ENCODE peak calls at places on chromosome 14, in five cellular contexts. One of them, this sample, is unnamed. For H3K4me1, the result is how much of the 10 kb centered on the place peaks cover.

GRCh38 chr14:49940805-49941421 is 48.0 kb downstream of the ARF6 start:
- DNase-seq in transverse colon: no peak
- DNase-seq in fibroblast of lung: peak
- DNase-seq in H1: no peak
- DNase-seq in keratinocyte: no peak
- DNase-seq in this sample: no peak

GRCh38 chr14:70567791-70568190 is 32.7 kb downstream of the MED6 start:
- DNase-seq in transverse colon: no peak
- DNase-seq in fibroblast of lung: peak
- DNase-seq in H1: peak
- DNase-seq in keratinocyte: peak
- DNase-seq in this sample: no peak

GRCh38 chr14:104784846-104785707 is 10.5 kb downstream of the AKT1 start:
- DNase-seq in transverse colon: no peak
- DNase-seq in fibroblast of lung: no peak
- DNase-seq in H1: no peak
- DNase-seq in keratinocyte: no peak
- DNase-seq in this sample: peak

GRCh38 chr14:54173782-54174181 is 217.2 kb upstream of the BMP4 start:
- DNase-seq in transverse colon: no peak
- DNase-seq in fibroblast of lung: peak
- DNase-seq in H1: no peak
- DNase-seq in keratinocyte: no peak
- DNase-seq in this sample: no peak

GRCh38 chr14:60250318-60251035 is 1.5 kb downstream of the PPM1A start:
- DNase-seq in transverse colon: peak
- DNase-seq in fibroblast of lung: peak
- DNase-seq in H1: no peak
- DNase-seq in keratinocyte: no peak
- DNase-seq in this sample: peak

GRCh38 chr14:72060460-72060859 is 128.2 kb downstream of the RGS6 start:
- DNase-seq in transverse colon: no peak
- DNase-seq in fibroblast of lung: no peak
- DNase-seq in H1: no peak
- DNase-seq in keratinocyte: no peak
- DNase-seq in this sample: no peak

GRCh38 chr14:32230181-32230580 is 27.1 kb upstream of the RNU6-8 start:
- DNase-seq in transverse colon: no peak
- DNase-seq in fibroblast of lung: peak
- DNase-seq in H1: no peak
- DNase-seq in keratinocyte: no peak
- DNase-seq in this sample: no peak

GRCh38 chr14:57189070-57189469 is 79.6 kb downstream of the EXOC5 start:
- DNase-seq in transverse colon: no peak
- DNase-seq in fibroblast of lung: peak
- DNase-seq in H1: no peak
- DNase-seq in keratinocyte: no peak
- DNase-seq in this sample: no peak

GRCh38 chr14:39374846-39375245 is 57.4 kb downstream of the FBXO33 start:
- DNase-seq in transverse colon: no peak
- DNase-seq in fibroblast of lung: peak
- DNase-seq in H1: no peak
- DNase-seq in keratinocyte: no peak
- DNase-seq in this sample: no peak

GRCh38 chr14:101525646-101526527 is 35.4 kb upstream of the DIO3 start:
- DNase-seq in transverse colon: no peak
- DNase-seq in fibroblast of lung: no peak
- DNase-seq in H1: no peak
- DNase-seq in keratinocyte: no peak
- DNase-seq in this sample: no peak

GRCh38 chr14:54712371-54712998 is 145.6 kb downstream of the SAMD4A start:
- DNase-seq in transverse colon: no peak
- DNase-seq in fibroblast of lung: peak
- DNase-seq in H1: no peak
- DNase-seq in keratinocyte: no peak
- DNase-seq in this sample: no peak

GRCh38 chr14:75409425-75410205 is 18.2 kb upstream of the JDP2 start:
- DNase-seq in transverse colon: no peak
- DNase-seq in fibroblast of lung: no peak
- DNase-seq in H1: no peak
- DNase-seq in keratinocyte: no peak
- DNase-seq in this sample: no peak

GRCh38 chr14:78399316-78399889 is 229.2 kb downstream of the NRXN3 start:
- DNase-seq in transverse colon: no peak
- DNase-seq in fibroblast of lung: peak
- DNase-seq in H1: no peak
- DNase-seq in keratinocyte: no peak
- DNase-seq in this sample: peak

GRCh38 chr14:55240526-55241178 is 30.6 kb upstream of the FBXO34 start:
- DNase-seq in transverse colon: no peak
- DNase-seq in fibroblast of lung: peak
- DNase-seq in H1: no peak
- DNase-seq in keratinocyte: no peak
- DNase-seq in this sample: no peak

GRCh38 chr14:76901171-76902055 is 75.2 kb downstream of the LRRC74A start:
- DNase-seq in transverse colon: no peak
- DNase-seq in fibroblast of lung: peak
- DNase-seq in H1: no peak
- DNase-seq in keratinocyte: no peak
- DNase-seq in this sample: no peak

GRCh38 chr14:82080319-82080718 is 546.7 kb upstream of the SEL1L start:
- DNase-seq in transverse colon: no peak
- DNase-seq in fibroblast of lung: no peak
- DNase-seq in H1: peak
- DNase-seq in keratinocyte: no peak
- DNase-seq in this sample: no peak

GRCh38 chr14:62988967-62989366 is 56.3 kb downstream of the KCNH5 start:
- DNase-seq in transverse colon: no peak
- DNase-seq in fibroblast of lung: peak
- DNase-seq in H1: no peak
- DNase-seq in keratinocyte: no peak
- DNase-seq in this sample: no peak

GRCh38 chr14:105388110-105388951 is 10.0 kb upstream of the TEX22 start:
- DNase-seq in transverse colon: no peak
- DNase-seq in fibroblast of lung: no peak
- DNase-seq in H1: no peak
- DNase-seq in keratinocyte: no peak
- DNase-seq in this sample: no peak

GRCh38 chr14:66514206-66514605 is 6.3 kb downstream of the GPHN start:
- DNase-seq in transverse colon: no peak
- DNase-seq in fibroblast of lung: no peak
- DNase-seq in H1: no peak
- DNase-seq in keratinocyte: no peak
- DNase-seq in this sample: no peak

GRCh38 chr14:103091041-103091882 is 3.3 kb upstream of the EXOC3L4 start:
- DNase-seq in transverse colon: peak
- DNase-seq in fibroblast of lung: peak
- DNase-seq in H1: no peak
- DNase-seq in keratinocyte: no peak
- DNase-seq in this sample: peak

GRCh38 chr14:102184678-102185040 is 45.0 kb downstream of the WDR20 start:
- DNase-seq in transverse colon: no peak
- DNase-seq in fibroblast of lung: peak
- DNase-seq in H1: no peak
- DNase-seq in keratinocyte: no peak
- DNase-seq in this sample: no peak

GRCh38 chr14:87076146-87076545 is 916.8 kb downstream of the GALC start:
- DNase-seq in transverse colon: no peak
- DNase-seq in fibroblast of lung: no peak
- DNase-seq in H1: no peak
- DNase-seq in keratinocyte: no peak
- DNase-seq in this sample: no peak

GRCh38 chr14:98897605-98898309 is 374.2 kb downstream of the BCL11B start:
- DNase-seq in transverse colon: no peak
- DNase-seq in fibroblast of lung: no peak
- DNase-seq in H1: no peak
- DNase-seq in keratinocyte: no peak
- DNase-seq in this sample: no peak

GRCh38 chr14:98551028-98551427 is 721.0 kb downstream of the BCL11B start:
- DNase-seq in transverse colon: no peak
- DNase-seq in fibroblast of lung: no peak
- DNase-seq in H1: no peak
- DNase-seq in keratinocyte: no peak
- DNase-seq in this sample: no peak

GRCh38 chr14:22974530-22975313 is 7.6 kb downstream of the AJUBA start:
- DNase-seq in transverse colon: no peak
- DNase-seq in fibroblast of lung: no peak
- DNase-seq in H1: no peak
- DNase-seq in keratinocyte: no peak
- DNase-seq in this sample: no peak

GRCh38 chr14:104510794-104511611 is 68.6 kb upstream of the C14orf180 start:
- DNase-seq in transverse colon: no peak
- DNase-seq in fibroblast of lung: no peak
- DNase-seq in H1: no peak
- DNase-seq in keratinocyte: no peak
- DNase-seq in this sample: no peak

GRCh38 chr14:49995162-49995561 is 102.3 kb downstream of the ARF6 start:
- DNase-seq in transverse colon: no peak
- DNase-seq in fibroblast of lung: peak
- DNase-seq in H1: no peak
- DNase-seq in keratinocyte: no peak
- DNase-seq in this sample: no peak

DNA sequence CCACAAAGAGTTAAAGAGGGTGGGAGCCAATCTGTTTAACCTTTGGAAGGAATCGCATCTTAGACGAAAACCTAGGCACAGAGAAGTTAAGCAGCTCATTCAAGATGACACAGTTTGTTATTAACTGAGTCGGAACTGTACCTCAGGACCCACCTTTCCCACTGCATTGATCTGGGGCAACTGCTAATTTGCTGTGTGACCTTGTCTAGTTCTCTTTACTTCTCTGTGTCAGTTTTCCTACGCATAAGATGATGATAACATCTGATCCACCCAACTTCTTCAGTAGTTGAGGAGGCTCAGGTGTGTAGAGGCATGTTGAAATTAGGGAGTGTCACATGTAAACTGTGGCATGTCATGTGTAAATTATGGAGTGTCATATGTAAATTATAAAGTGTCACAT is 186.2 kb downstream of the ZFP36L1 start:
- DNase-seq in transverse colon: no peak
- DNase-seq in fibroblast of lung: no peak
- DNase-seq in H1: no peak
- DNase-seq in keratinocyte: no peak
- DNase-seq in this sample: no peak
- H3K27ac ChIP-seq in transverse colon: peak
- H3K27ac ChIP-seq in fibroblast of lung: no peak
- H3K27ac ChIP-seq in H1: no peak
- H3K27ac ChIP-seq in keratinocyte: no peak
- H3K27ac ChIP-seq in this sample: peak

DNA sequence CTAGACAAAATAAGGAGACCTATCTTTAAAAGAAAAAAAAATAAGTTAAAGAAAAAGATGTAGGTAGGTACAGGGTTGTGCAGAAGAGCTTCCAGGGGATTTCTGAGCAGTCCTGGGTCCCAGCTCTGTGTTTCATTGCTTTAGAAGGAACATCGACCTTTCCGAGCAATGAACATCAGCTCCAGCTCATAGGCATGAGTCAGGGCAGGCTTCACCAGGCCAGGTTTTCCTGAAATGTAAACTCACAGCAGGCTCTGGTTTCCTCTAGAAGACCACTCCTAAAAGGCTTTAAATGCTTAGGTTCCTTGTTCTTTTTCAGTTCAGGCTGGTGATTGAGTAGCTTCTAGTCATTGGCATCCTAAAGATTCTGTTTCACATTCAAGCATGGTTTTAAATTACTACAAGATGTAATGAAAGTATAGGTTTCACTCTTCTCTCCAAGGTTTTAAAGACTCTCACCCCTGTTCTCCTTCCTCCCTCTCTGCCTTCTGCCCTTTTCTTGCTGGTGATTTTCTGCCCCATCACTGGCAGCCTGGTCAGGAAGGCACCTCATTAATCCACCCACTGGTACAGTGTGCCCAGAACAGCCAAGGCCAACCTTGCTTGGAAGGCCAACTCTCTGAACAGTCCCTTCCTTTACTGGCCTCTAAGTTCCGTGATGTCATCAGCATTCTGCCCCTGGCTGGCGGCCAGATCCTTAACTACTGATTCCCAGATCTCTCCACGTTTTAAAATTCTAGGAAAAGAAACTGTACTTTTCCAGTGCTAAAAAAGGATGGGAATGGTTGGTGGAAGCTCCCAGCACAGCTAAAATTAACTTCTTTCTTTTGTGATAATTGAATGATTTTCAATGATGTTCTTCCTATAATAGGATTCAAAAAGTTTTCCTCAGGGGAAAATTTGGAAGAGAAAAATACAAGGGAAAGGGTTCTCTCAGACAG is 109.4 kb upstream of the HIF1A start:
- DNase-seq in transverse colon: peak
- DNase-seq in fibroblast of lung: peak
- DNase-seq in H1: no peak
- DNase-seq in keratinocyte: no peak
- DNase-seq in this sample: peak
- H3K4me1 ChIP-seq in transverse colon: under half
- H3K4me1 ChIP-seq in fibroblast of lung: under half
- H3K4me1 ChIP-seq in H1: under half
- H3K4me1 ChIP-seq in keratinocyte: under half
- H3K4me1 ChIP-seq in this sample: half or more

GRCh38 chr14:64233791-64234190 is 60.4 kb downstream of the ESR2 start:
- DNase-seq in transverse colon: no peak
- DNase-seq in fibroblast of lung: no peak
- DNase-seq in H1: no peak
- DNase-seq in keratinocyte: no peak
- DNase-seq in this sample: no peak

GRCh38 chr14:64235652-64236640 is 58.2 kb downstream of the ESR2 start:
- DNase-seq in transverse colon: peak
- DNase-seq in fibroblast of lung: no peak
- DNase-seq in H1: no peak
- DNase-seq in keratinocyte: no peak
- DNase-seq in this sample: no peak

GRCh38 chr14:64232095-64232830 is 61.9 kb downstream of the ESR2 start:
- DNase-seq in transverse colon: no peak
- DNase-seq in fibroblast of lung: peak
- DNase-seq in H1: no peak
- DNase-seq in keratinocyte: no peak
- DNase-seq in this sample: no peak

GRCh38 chr14:64234877-64235651 is 59.1 kb downstream of the ESR2 start:
- DNase-seq in transverse colon: peak
- DNase-seq in fibroblast of lung: peak
- DNase-seq in H1: no peak
- DNase-seq in keratinocyte: peak
- DNase-seq in this sample: peak

DNA sequence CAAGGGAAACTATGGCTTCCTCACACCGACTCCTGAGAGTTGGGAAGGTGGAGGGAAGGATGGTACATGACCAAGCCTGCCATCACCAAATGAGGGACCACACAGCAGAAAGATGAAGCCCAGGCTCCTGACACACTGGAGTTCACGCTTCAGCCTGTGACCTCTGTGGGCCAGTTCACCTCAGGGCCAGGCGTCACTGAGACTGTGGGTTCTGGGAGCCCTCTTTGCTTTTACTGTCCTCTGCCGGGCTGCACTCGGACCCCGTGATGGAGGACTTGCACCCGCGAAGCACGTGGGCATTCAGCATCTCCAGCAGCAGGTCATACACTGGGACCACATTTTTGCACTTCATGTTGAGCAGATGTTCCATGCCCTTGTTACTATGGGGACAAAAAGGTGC is 61.2 kb downstream of the ESR2 start:
- DNase-seq in transverse colon: no peak
- DNase-seq in fibroblast of lung: no peak
- DNase-seq in H1: no peak
- DNase-seq in keratinocyte: no peak
- DNase-seq in this sample: no peak
- H3K27ac ChIP-seq in transverse colon: peak
- H3K27ac ChIP-seq in fibroblast of lung: peak
- H3K27ac ChIP-seq in H1: no peak
- H3K27ac ChIP-seq in keratinocyte: no peak
- H3K27ac ChIP-seq in this sample: no peak

GRCh38 chr14:51592836-51593235 is 58.9 kb upstream of the FRMD6 start:
- DNase-seq in transverse colon: no peak
- DNase-seq in fibroblast of lung: no peak
- DNase-seq in H1: no peak
- DNase-seq in keratinocyte: no peak
- DNase-seq in this sample: no peak
- H3K4me1 ChIP-seq in transverse colon: under half
- H3K4me1 ChIP-seq in fibroblast of lung: under half
- H3K4me1 ChIP-seq in H1: under half
- H3K4me1 ChIP-seq in keratinocyte: under half
- H3K4me1 ChIP-seq in this sample: under half

This sample was measured in thyroid gland.